ENCODE peak calls at places on chromosomes 7 and 10, in six cellular contexts. One of them, this sample, is unnamed.

GRCh38 chr7:73766556-73767229 is 3.4 kb downstream of the CLDN3 start:
- DNase-seq in suprapubic skin: no peak
- DNase-seq in adrenal gland: no peak
- DNase-seq in stomach: no peak
- DNase-seq in fibroblast of lung: no peak
- DNase-seq in kidney epithelial cell: no peak
- DNase-seq in this sample: no peak

GRCh38 chr7:131011437-131011752 is 277.4 kb upstream of the KLF14 start:
- DNase-seq in suprapubic skin: no peak
- DNase-seq in adrenal gland: no peak
- DNase-seq in stomach: no peak
- DNase-seq in fibroblast of lung: no peak
- DNase-seq in kidney epithelial cell: no peak
- DNase-seq in this sample: no peak

GRCh38 chr7:28433604-28434254 is 21.4 kb downstream of the CREB5 start:
- DNase-seq in suprapubic skin: no peak
- DNase-seq in adrenal gland: peak; percentile 12
- DNase-seq in stomach: no peak
- DNase-seq in fibroblast of lung: peak; percentile 31
- DNase-seq in kidney epithelial cell: no peak
- DNase-seq in this sample: no peak

GRCh38 chr10:69087600-69088470 is at the start of gene SRGN:
- DNase-seq in suprapubic skin: peak; percentile 83
- DNase-seq in adrenal gland: peak; percentile 78
- DNase-seq in stomach: peak; percentile 70
- DNase-seq in fibroblast of lung: peak; percentile 95
- DNase-seq in kidney epithelial cell: no peak
- DNase-seq in this sample: peak; percentile 61

GRCh38 chr7:1520574-1521234 is 9.8 kb upstream of the MAFK start:
- DNase-seq in suprapubic skin: no peak
- DNase-seq in adrenal gland: peak; percentile 84
- DNase-seq in stomach: no peak
- DNase-seq in fibroblast of lung: peak; percentile 97
- DNase-seq in kidney epithelial cell: no peak
- DNase-seq in this sample: peak; percentile 72

GRCh38 chr7:30062587-30062986 is 34.4 kb downstream of the PLEKHA8 start:
- DNase-seq in suprapubic skin: no peak
- DNase-seq in adrenal gland: no peak
- DNase-seq in stomach: no peak
- DNase-seq in fibroblast of lung: peak; percentile 73
- DNase-seq in kidney epithelial cell: no peak
- DNase-seq in this sample: peak; percentile 23

GRCh38 chr10:89184638-89185037 is 22.5 kb downstream of the CH25H start:
- DNase-seq in suprapubic skin: no peak
- DNase-seq in adrenal gland: no peak
- DNase-seq in stomach: no peak
- DNase-seq in fibroblast of lung: no peak
- DNase-seq in kidney epithelial cell: no peak
- DNase-seq in this sample: no peak

GRCh38 chr10:47245731-47246350 is 54.2 kb upstream of the GDF10 start:
- DNase-seq in suprapubic skin: no peak
- DNase-seq in adrenal gland: no peak
- DNase-seq in stomach: no peak
- DNase-seq in fibroblast of lung: no peak
- DNase-seq in kidney epithelial cell: no peak
- DNase-seq in this sample: no peak

GRCh38 chr7:134469622-134470021 is 10.7 kb upstream of the AKR1B1 start:
- DNase-seq in suprapubic skin: no peak
- DNase-seq in adrenal gland: peak; percentile 95
- DNase-seq in stomach: peak; percentile 56
- DNase-seq in fibroblast of lung: no peak
- DNase-seq in kidney epithelial cell: no peak
- DNase-seq in this sample: no peak

GRCh38 chr10:80664071-80664680 is 126.5 kb downstream of the SH2D4B start:
- DNase-seq in suprapubic skin: peak; percentile 85
- DNase-seq in adrenal gland: peak; percentile 78
- DNase-seq in stomach: peak; percentile 77
- DNase-seq in fibroblast of lung: peak; percentile 32
- DNase-seq in kidney epithelial cell: peak; percentile 16
- DNase-seq in this sample: peak; percentile 15

GRCh38 chr7:149293338-149293737 is 31.3 kb downstream of the ZNF783 start:
- DNase-seq in suprapubic skin: no peak
- DNase-seq in adrenal gland: no peak
- DNase-seq in stomach: no peak
- DNase-seq in fibroblast of lung: no peak
- DNase-seq in kidney epithelial cell: no peak
- DNase-seq in this sample: no peak

GRCh38 chr7:92973964-92974363 is 137.6 kb upstream of the CDK6 start:
- DNase-seq in suprapubic skin: no peak
- DNase-seq in adrenal gland: no peak
- DNase-seq in stomach: no peak
- DNase-seq in fibroblast of lung: peak; percentile 64
- DNase-seq in kidney epithelial cell: no peak
- DNase-seq in this sample: peak; percentile 10

GRCh38 chr7:28813238-28813962 is 144.7 kb downstream of the TRIL start:
- DNase-seq in suprapubic skin: no peak
- DNase-seq in adrenal gland: no peak
- DNase-seq in stomach: no peak
- DNase-seq in fibroblast of lung: peak; percentile 70
- DNase-seq in kidney epithelial cell: no peak
- DNase-seq in this sample: no peak

GRCh38 chr10:106435081-106435480 is 729.4 kb downstream of the SORCS1 start:
- DNase-seq in suprapubic skin: no peak
- DNase-seq in adrenal gland: no peak
- DNase-seq in stomach: no peak
- DNase-seq in fibroblast of lung: no peak
- DNase-seq in kidney epithelial cell: no peak
- DNase-seq in this sample: no peak
- TF ChIP-seq CTCF in suprapubic skin: no peak
- TF ChIP-seq CTCF in adrenal gland: no peak
- TF ChIP-seq CTCF in stomach: no peak
- TF ChIP-seq CTCF in fibroblast of lung: no peak
- TF ChIP-seq CTCF in kidney epithelial cell: no peak
- TF ChIP-seq CTCF in this sample: no peak

GRCh38 chr10:72251635-72252034 is 22.1 kb upstream of the DDIT4 start:
- DNase-seq in suprapubic skin: no peak
- DNase-seq in adrenal gland: no peak
- DNase-seq in stomach: no peak
- DNase-seq in fibroblast of lung: no peak
- DNase-seq in kidney epithelial cell: no peak
- DNase-seq in this sample: no peak
- H3K4me3 ChIP-seq in suprapubic skin: no peak overlapping the region
- H3K4me3 ChIP-seq in adrenal gland: no peak overlapping the region
- H3K4me3 ChIP-seq in stomach: no peak overlapping the region
- H3K4me3 ChIP-seq in fibroblast of lung: no peak overlapping the region
- H3K4me3 ChIP-seq in kidney epithelial cell: no peak overlapping the region
- H3K4me3 ChIP-seq in this sample: no peak overlapping the region

GRCh38 chr10:86710987-86711236 is 42.6 kb downstream of the LDB3 start:
- DNase-seq in suprapubic skin: no peak
- DNase-seq in adrenal gland: no peak
- DNase-seq in stomach: no peak
- DNase-seq in fibroblast of lung: no peak
- DNase-seq in kidney epithelial cell: no peak
- DNase-seq in this sample: no peak
- TF ChIP-seq CTCF in suprapubic skin: no peak
- TF ChIP-seq CTCF in adrenal gland: no peak
- TF ChIP-seq CTCF in stomach: no peak
- TF ChIP-seq CTCF in fibroblast of lung: no peak
- TF ChIP-seq CTCF in kidney epithelial cell: peak; percentile 44
- TF ChIP-seq CTCF in this sample: no peak

GRCh38 chr10:62054825-62055224 is 153.3 kb downstream of the ARID5B start:
- DNase-seq in suprapubic skin: no peak
- DNase-seq in adrenal gland: no peak
- DNase-seq in stomach: no peak
- DNase-seq in fibroblast of lung: no peak
- DNase-seq in kidney epithelial cell: no peak
- DNase-seq in this sample: no peak

GRCh38 chr10:62054408-62054807 is 152.9 kb downstream of the ARID5B start:
- DNase-seq in suprapubic skin: no peak
- DNase-seq in adrenal gland: no peak
- DNase-seq in stomach: no peak
- DNase-seq in fibroblast of lung: no peak
- DNase-seq in kidney epithelial cell: no peak
- DNase-seq in this sample: no peak

GRCh38 chr10:62056219-62056618 is 154.7 kb downstream of the ARID5B start:
- DNase-seq in suprapubic skin: no peak
- DNase-seq in adrenal gland: no peak
- DNase-seq in stomach: no peak
- DNase-seq in fibroblast of lung: no peak
- DNase-seq in kidney epithelial cell: no peak
- DNase-seq in this sample: no peak

GRCh38 chr10:62052276-62052675 is 150.8 kb downstream of the ARID5B start:
- DNase-seq in suprapubic skin: no peak
- DNase-seq in adrenal gland: no peak
- DNase-seq in stomach: no peak
- DNase-seq in fibroblast of lung: no peak
- DNase-seq in kidney epithelial cell: no peak
- DNase-seq in this sample: no peak

DNA sequence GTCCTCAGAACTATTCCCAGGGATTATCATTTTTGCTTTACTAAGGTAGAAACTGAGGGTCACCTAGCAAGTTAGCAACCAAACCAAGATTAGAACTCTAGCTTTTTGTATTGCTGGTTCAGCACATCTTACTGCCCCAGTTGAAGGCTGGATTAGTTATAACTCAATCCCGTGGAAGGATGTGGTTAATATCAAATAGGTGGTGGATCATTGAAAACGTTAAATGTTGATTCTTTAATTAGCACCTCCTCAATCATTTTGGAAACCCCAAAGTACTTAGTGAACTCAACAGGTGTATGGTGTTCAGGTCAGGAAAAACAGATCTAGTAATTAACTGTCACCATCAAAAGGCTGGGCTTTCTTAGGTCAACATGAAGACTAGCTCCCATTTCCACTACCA is 152.4 kb downstream of the ARID5B start:
- DNase-seq in suprapubic skin: no peak
- DNase-seq in adrenal gland: no peak
- DNase-seq in stomach: no peak
- DNase-seq in fibroblast of lung: no peak
- DNase-seq in kidney epithelial cell: no peak
- DNase-seq in this sample: no peak
- H3K4me3 ChIP-seq in suprapubic skin: peak overlapping the region; percentile 25
- H3K4me3 ChIP-seq in adrenal gland: no peak overlapping the region
- H3K4me3 ChIP-seq in stomach: peak overlapping the region; percentile 50
- H3K4me3 ChIP-seq in fibroblast of lung: peak overlapping the region; percentile 99
- H3K4me3 ChIP-seq in kidney epithelial cell: no peak overlapping the region
- H3K4me3 ChIP-seq in this sample: peak overlapping the region; percentile 93

GRCh38 chr10:178208-178607 is 43.0 kb downstream of the ZMYND11 start:
- DNase-seq in suprapubic skin: no peak
- DNase-seq in adrenal gland: no peak
- DNase-seq in stomach: no peak
- DNase-seq in fibroblast of lung: peak; percentile 76
- DNase-seq in kidney epithelial cell: peak; percentile 9
- DNase-seq in this sample: peak; percentile 28
- TF ChIP-seq CTCF in suprapubic skin: peak; percentile 13
- TF ChIP-seq CTCF in adrenal gland: peak; percentile 55
- TF ChIP-seq CTCF in stomach: no peak
- TF ChIP-seq CTCF in fibroblast of lung: no peak
- TF ChIP-seq CTCF in kidney epithelial cell: no peak
- TF ChIP-seq CTCF in this sample: no peak

GRCh38 chr7:116465125-116465524 is 34.4 kb upstream of the CAV2 start:
- DNase-seq in suprapubic skin: no peak
- DNase-seq in adrenal gland: no peak
- DNase-seq in stomach: no peak
- DNase-seq in fibroblast of lung: no peak
- DNase-seq in kidney epithelial cell: no peak
- DNase-seq in this sample: no peak

GRCh38 chr7:116463956-116464355 is 35.6 kb upstream of the CAV2 start:
- DNase-seq in suprapubic skin: no peak
- DNase-seq in adrenal gland: no peak
- DNase-seq in stomach: no peak
- DNase-seq in fibroblast of lung: no peak
- DNase-seq in kidney epithelial cell: no peak
- DNase-seq in this sample: no peak

GRCh38 chr7:116464375-116464774 is 35.2 kb upstream of the CAV2 start:
- DNase-seq in suprapubic skin: no peak
- DNase-seq in adrenal gland: no peak
- DNase-seq in stomach: no peak
- DNase-seq in fibroblast of lung: peak; percentile 74
- DNase-seq in kidney epithelial cell: no peak
- DNase-seq in this sample: no peak

GRCh38 chr7:116461500-116461899 is 38.0 kb upstream of the CAV2 start:
- DNase-seq in suprapubic skin: no peak
- DNase-seq in adrenal gland: no peak
- DNase-seq in stomach: no peak
- DNase-seq in fibroblast of lung: no peak
- DNase-seq in kidney epithelial cell: no peak
- DNase-seq in this sample: no peak
- H3K4me3 ChIP-seq in suprapubic skin: no peak overlapping the region
- H3K4me3 ChIP-seq in adrenal gland: no peak overlapping the region
- H3K4me3 ChIP-seq in stomach: no peak overlapping the region
- H3K4me3 ChIP-seq in fibroblast of lung: no peak overlapping the region
- H3K4me3 ChIP-seq in kidney epithelial cell: no peak overlapping the region
- H3K4me3 ChIP-seq in this sample: no peak overlapping the region

GRCh38 chr7:129433823-129434171 is 435 bp upstream of the STRIP2 start:
- DNase-seq in suprapubic skin: no peak
- DNase-seq in adrenal gland: no peak
- DNase-seq in stomach: no peak
- DNase-seq in fibroblast of lung: no peak
- DNase-seq in kidney epithelial cell: no peak
- DNase-seq in this sample: no peak
- TF ChIP-seq CTCF in suprapubic skin: no peak
- TF ChIP-seq CTCF in adrenal gland: no peak
- TF ChIP-seq CTCF in stomach: no peak
- TF ChIP-seq CTCF in fibroblast of lung: no peak
- TF ChIP-seq CTCF in kidney epithelial cell: peak; percentile 30
- TF ChIP-seq CTCF in this sample: peak; percentile 3

GRCh38 chr7:153948055-153948454 is 104.1 kb upstream of the DPP6 start:
- DNase-seq in suprapubic skin: no peak
- DNase-seq in adrenal gland: no peak
- DNase-seq in stomach: no peak
- DNase-seq in fibroblast of lung: no peak
- DNase-seq in kidney epithelial cell: no peak
- DNase-seq in this sample: no peak
- H3K4me3 ChIP-seq in suprapubic skin: no peak overlapping the region
- H3K4me3 ChIP-seq in adrenal gland: no peak overlapping the region
- H3K4me3 ChIP-seq in stomach: no peak overlapping the region
- H3K4me3 ChIP-seq in fibroblast of lung: no peak overlapping the region
- H3K4me3 ChIP-seq in kidney epithelial cell: no peak overlapping the region
- H3K4me3 ChIP-seq in this sample: no peak overlapping the region

DNA sequence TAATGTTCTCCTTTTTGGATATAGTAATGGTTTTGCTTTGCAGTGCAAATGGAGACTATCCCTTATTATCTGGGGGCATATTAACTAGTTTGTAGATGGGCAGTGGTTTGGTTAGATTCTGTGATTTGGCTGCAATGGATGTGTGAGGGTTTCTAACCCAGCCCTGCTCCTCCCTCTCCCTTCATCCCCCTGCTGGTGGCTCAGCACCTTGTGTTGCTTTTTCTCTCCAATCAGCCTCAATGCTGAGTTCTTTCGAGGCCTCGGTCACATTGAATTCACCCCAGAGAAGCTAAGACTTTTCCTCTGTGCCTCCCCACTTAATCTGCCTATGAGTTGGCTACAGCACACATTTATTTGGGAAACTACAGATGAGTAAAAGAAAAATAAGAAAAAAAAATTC is 120.0 kb downstream of the MALRD1 start:
- DNase-seq in suprapubic skin: no peak
- DNase-seq in adrenal gland: no peak
- DNase-seq in stomach: no peak
- DNase-seq in fibroblast of lung: peak; percentile 6
- DNase-seq in kidney epithelial cell: no peak
- DNase-seq in this sample: no peak
- TF ChIP-seq CTCF in suprapubic skin: no peak
- TF ChIP-seq CTCF in adrenal gland: no peak
- TF ChIP-seq CTCF in stomach: no peak
- TF ChIP-seq CTCF in fibroblast of lung: no peak
- TF ChIP-seq CTCF in kidney epithelial cell: peak; percentile 39
- TF ChIP-seq CTCF in this sample: no peak